ENCODE peak calls at places on chromosomes 1 and 21, in eight cellular contexts. U, M, X, T, P, C, J and A are unnamed samples.

GRCh38 chr21:44727321-44727720 is 15.9 kb upstream of the TSPEAR start:
- DNase-seq in U (no peak), M (no peak), X (no peak), T (no peak), P (no peak), C (no peak), J (no peak), A (no peak)

GRCh38 chr1:12565966-12566352 is 52.1 kb downstream of the DHRS3 start:
- DNase-seq in U (no peak), M (no peak), X (no peak), T (no peak), P (no peak), C (no peak), J (no peak), A (peak; percentile 36)

GRCh38 chr21:26965091-26965566 is 1.8 kb downstream of the ADAMTS5 start:
- DNase-seq in U (no peak), M (no peak), X (no peak), T (no peak), P (peak; percentile 6), C (no peak), J (no peak), A (no peak)

GRCh38 chr1:118366296-118366695 is 181.3 kb upstream of the SPAG17 start:
- DNase-seq in U (no peak), M (no peak), X (no peak), T (no peak), P (no peak), C (no peak), J (no peak), A (no peak)

GRCh38 chr1:25772692-25773245 is 27.2 kb upstream of the SELENON start:
- DNase-seq in U (no peak), M (no peak), X (no peak), T (no peak), P (no peak), C (no peak), J (no peak), A (no peak)

GRCh38 chr1:17763995-17764394 is 8.9 kb downstream of the ACTL8 start:
- DNase-seq in U (no peak), M (no peak), X (no peak), T (no peak), P (no peak), C (no peak), J (no peak), A (no peak)

GRCh38 chr1:39006287-39006686 is 15.2 kb downstream of the AKIRIN1 start:
- DNase-seq in U (no peak), M (no peak), X (no peak), T (no peak), P (no peak), C (no peak), J (no peak), A (no peak)

GRCh38 chr1:166980818-166981217 is 5.5 kb upstream of the ILDR2 start:
- DNase-seq in U (no peak), M (no peak), X (no peak), T (no peak), P (no peak), C (no peak), J (no peak), A (no peak)

GRCh38 chr1:209207126-209207700 is 376.3 kb upstream of the CAMK1G start:
- DNase-seq in U (no peak), M (no peak), X (no peak), T (peak; percentile 8), P (no peak), C (no peak), J (no peak), A (no peak)

GRCh38 chr1:23403038-23403336 is 21.6 kb downstream of the TCEA3 start:
- DNase-seq in U (peak; percentile 31), M (no peak), X (no peak), T (no peak), P (no peak), C (no peak), J (no peak), A (no peak)

GRCh38 chr1:22687191-22687590 is 23.4 kb upstream of the EPHB2 start:
- DNase-seq in U (no peak), M (no peak), X (no peak), T (no peak), P (no peak), C (no peak), J (no peak), A (no peak)

GRCh38 chr1:245957446-245957845 is 549.6 kb downstream of the SMYD3 start:
- DNase-seq in U (no peak), M (no peak), X (no peak), T (no peak), P (no peak), C (no peak), J (no peak), A (no peak)

GRCh38 chr1:44807364-44808062 is 362 bp upstream of the DYNLT4 start:
- DNase-seq in U (peak; percentile 95), M (peak; percentile 90), X (peak; percentile 51), T (peak; percentile 83), P (peak; percentile 74), C (peak; percentile 99), J (peak; percentile 99), A (peak; percentile 67)

DNA sequence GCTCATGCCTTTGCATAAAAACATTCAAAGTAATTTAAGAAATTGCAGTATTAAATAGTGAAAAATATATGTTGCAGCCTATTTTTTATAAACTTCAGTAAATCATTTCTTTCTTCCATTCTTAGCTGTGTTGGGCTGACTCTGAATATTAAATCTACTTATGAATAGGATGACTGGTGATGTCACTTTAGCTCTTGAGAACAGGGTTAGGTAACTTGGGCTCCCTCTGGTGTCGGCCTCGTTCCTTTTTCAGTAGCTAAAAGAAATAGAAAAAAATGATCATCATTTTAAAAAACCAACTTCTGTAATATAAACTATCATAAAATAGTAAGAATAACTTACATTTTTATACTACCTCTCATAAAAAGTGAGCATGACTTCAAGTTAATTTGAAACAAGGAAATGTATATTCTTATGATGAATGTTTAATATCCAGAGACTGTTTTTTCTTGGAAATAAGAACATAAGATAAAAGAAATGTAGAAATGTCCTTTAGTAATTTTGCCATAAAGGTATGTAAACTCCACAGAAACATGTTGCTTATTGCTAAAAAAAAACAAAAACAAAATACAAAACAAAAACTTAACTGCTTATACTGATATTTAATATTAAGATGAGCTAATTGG is 26.8 kb upstream of the NCAM2 start:
- DNase-seq in U (no peak), M (peak; percentile 38), X (peak; percentile 46), T (peak; percentile 37), P (peak; percentile 18), C (no peak), J (no peak), A (peak; percentile 72)
- TF ChIP-seq CTCF in U (no peak), M (no peak), X (peak; percentile 77), T (peak; percentile 43), P (no peak), C (no peak), J (peak; percentile 15), A (peak; percentile 58)

GRCh38 chr1:32830092-32830852 is 12.8 kb downstream of the S100PBP start:
- DNase-seq in U (no peak), M (no peak), X (no peak), T (no peak), P (no peak), C (no peak), J (no peak), A (no peak)

GRCh38 chr1:32831878-32832277 is 14.4 kb downstream of the S100PBP start:
- DNase-seq in U (no peak), M (no peak), X (no peak), T (no peak), P (no peak), C (no peak), J (no peak), A (no peak)

GRCh38 chr1:32825181-32825580 is 7.7 kb downstream of the S100PBP start:
- DNase-seq in U (no peak), M (no peak), X (no peak), T (no peak), P (no peak), C (no peak), J (no peak), A (no peak)

DNA sequence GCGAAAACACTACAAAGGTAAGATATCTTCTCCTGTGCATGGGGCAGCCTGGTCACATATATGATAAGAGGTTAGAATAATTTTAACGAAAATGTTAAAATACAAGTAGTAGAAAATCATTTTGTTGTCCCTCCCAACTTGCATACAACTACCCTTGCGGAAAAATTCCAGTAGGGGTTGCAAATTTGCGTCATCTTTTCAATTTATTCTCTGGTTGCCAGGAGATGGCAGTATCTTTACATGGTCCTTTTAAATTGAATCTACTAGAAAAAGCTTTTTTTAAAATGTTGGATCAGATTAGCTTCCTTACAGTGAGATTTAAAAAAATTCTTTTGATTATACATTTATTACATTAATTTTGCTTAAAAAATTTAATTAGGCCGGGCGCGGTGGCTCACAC is 10.9 kb downstream of the S100PBP start:
- DNase-seq in U (no peak), M (no peak), X (no peak), T (no peak), P (no peak), C (no peak), J (no peak), A (peak; percentile 30)
- TF ChIP-seq CTCF in U (no peak), M (no peak), X (peak; percentile 56), T (no peak), P (no peak), C (no peak), J (peak; percentile 27), A (peak; percentile 22)

GRCh38 chr1:219152759-219153158 is 20.9 kb upstream of the LYPLAL1 start:
- DNase-seq in U (no peak), M (no peak), X (no peak), T (no peak), P (no peak), C (no peak), J (no peak), A (no peak)

GRCh38 chr1:219153741-219154140 is 19.9 kb upstream of the LYPLAL1 start:
- DNase-seq in U (no peak), M (no peak), X (no peak), T (no peak), P (no peak), C (no peak), J (no peak), A (no peak)

GRCh38 chr1:219149185-219149584 is 24.5 kb upstream of the LYPLAL1 start:
- DNase-seq in U (no peak), M (no peak), X (no peak), T (no peak), P (no peak), C (no peak), J (no peak), A (no peak)

GRCh38 chr1:219150913-219151312 is 22.8 kb upstream of the LYPLAL1 start:
- DNase-seq in U (no peak), M (no peak), X (no peak), T (no peak), P (no peak), C (no peak), J (no peak), A (no peak)

DNA sequence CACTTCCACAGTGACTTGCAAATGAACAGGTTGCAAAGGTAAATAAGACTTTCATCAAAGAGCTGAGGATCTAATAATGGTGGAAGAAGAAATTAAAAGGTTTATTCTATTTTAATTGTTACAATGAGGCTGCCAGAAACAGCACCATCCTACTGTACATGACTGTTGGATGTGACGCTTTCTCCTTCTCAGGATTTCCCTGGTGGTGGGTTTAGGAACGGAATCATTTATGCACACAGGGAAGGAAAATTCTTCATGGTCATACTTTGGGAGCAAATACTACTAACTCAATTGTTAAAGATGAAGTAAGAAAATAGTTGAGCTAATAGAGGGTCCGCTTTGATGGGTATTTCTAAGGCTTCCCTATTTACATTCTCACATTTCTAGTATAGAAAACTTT is 22.2 kb upstream of the LYPLAL1 start:
- DNase-seq in U (no peak), M (no peak), X (no peak), T (no peak), P (no peak), C (no peak), J (no peak), A (no peak)
- TF ChIP-seq CTCF in U (no peak), M (no peak), X (no peak), T (no peak), P (no peak), C (no peak), J (no peak), A (no peak)

GRCh38 chr21:39120876-39121599 is 62.2 kb downstream of the PSMG1 start:
- DNase-seq in U (no peak), M (no peak), X (no peak), T (no peak), P (no peak), C (no peak), J (no peak), A (peak; percentile 28)
- TF ChIP-seq CTCF in U (no peak), M (no peak), X (no peak), T (peak; percentile 45), P (no peak), C (no peak), J (no peak), A (no peak)